ENCODE peak calls at places on chromosomes 3 and 15, in five cellular contexts. O is cardiac fibroblast, W is GM20000, B is BJ, P is gastrocnemius medialis. K is an unnamed sample.

GRCh38 chr15:77335298-77335697 is 84.6 kb downstream of the PEAK1 start:
- DNase-seq in P (peak), O (peak), W (no peak), B (no peak), K (no peak)

GRCh38 chr3:78497025-78497424 is 1270.8 kb downstream of the ROBO1 start:
- DNase-seq in O (no peak), B (no peak), P (no peak), W (no peak), K (no peak)

GRCh38 chr3:174431717-174432116 is 427.4 kb upstream of the NAALADL2 start:
- DNase-seq in W (no peak), B (no peak), P (no peak), O (peak), K (no peak)

GRCh38 chr3:127403795-127404194 is 115.9 kb upstream of the PRR20G start:
- DNase-seq in O (no peak), W (no peak), B (no peak), P (no peak), K (no peak)

GRCh38 chr3:177789500-177789899 is 592.2 kb upstream of the TBL1XR1 start:
- DNase-seq in O (no peak), P (no peak), W (no peak), B (no peak), K (no peak)

GRCh38 chr3:65723011-65723410 is 315.7 kb downstream of the MAGI1 start:
- DNase-seq in P (no peak), B (no peak), W (no peak), O (no peak), K (no peak)

GRCh38 chr3:78969483-78969882 is 798.3 kb downstream of the ROBO1 start:
- DNase-seq in B (no peak), W (no peak), O (peak), P (no peak), K (no peak)

GRCh38 chr3:102394517-102394916 is 40.3 kb upstream of the ZPLD1 start:
- DNase-seq in P (no peak), W (no peak), O (no peak), B (no peak), K (no peak)

GRCh38 chr3:108511055-108511454 is 659 bp upstream of the MYH15 start:
- DNase-seq in B (no peak), O (no peak), W (no peak), P (no peak), K (no peak)

GRCh38 chr3:53132347-53132746 is 2.1 kb upstream of the RFT1 start:
- DNase-seq in O (no peak), B (no peak), P (no peak), W (no peak), K (no peak)

GRCh38 chr15:70530906-70531305 is 232.5 kb downstream of the UACA start:
- DNase-seq in B (no peak), O (no peak), P (no peak), W (no peak), K (no peak)

GRCh38 chr3:57597973-57598351 is 818 bp upstream of the ARF4 start:
- DNase-seq in W (no peak), P (no peak), O (no peak), B (no peak), K (no peak)

GRCh38 chr15:52733078-52733477 is 53.9 kb upstream of the ATOSA start:
- DNase-seq in B (no peak), W (no peak), P (peak), O (peak), K (no peak)

GRCh38 chr3:58237940-58238681 is 519 bp downstream of the ABHD6 start:
- DNase-seq in W (peak), B (no peak), P (peak), O (no peak), K (peak)

GRCh38 chr3:156542101-156543042 is 12.5 kb downstream of the SSR3 start:
- DNase-seq in P (peak), O (no peak), B (no peak), W (no peak), K (no peak)

GRCh38 chr15:38398134-38398533 is 55.8 kb upstream of the FAM98B start:
- DNase-seq in O (peak), P (peak), B (peak), W (no peak), K (no peak)

GRCh38 chr3:67384790-67385397 is 269.5 kb downstream of the SUCLG2 start:
- DNase-seq in O (peak), P (no peak), W (peak), B (no peak), K (peak)

GRCh38 chr3:99878005-99878404 is 60.3 kb downstream of the CMSS1 start:
- DNase-seq in P (no peak), O (peak), B (no peak), W (peak), K (no peak)

GRCh38 chr15:70259030-70259424 is 161.3 kb upstream of the TLE3 start:
- DNase-seq in W (no peak), O (peak), P (peak), B (no peak), K (peak)

GRCh38 chr3:42497009-42497731 is 5.3 kb upstream of the VIPR1 start:
- DNase-seq in O (peak), P (no peak), B (peak), W (no peak), K (no peak)

GRCh38 chr15:27222479-27222878 is 251.5 kb downstream of the GABRG3 start:
- DNase-seq in P (no peak), O (peak), W (no peak), B (no peak), K (no peak)

GRCh38 chr3:14297305-14297704 is 105.1 kb upstream of the SLC6A6 start:
- DNase-seq in B (no peak), P (no peak), O (no peak), W (no peak), K (no peak)

GRCh38 chr3:194541483-194541882 is 54.7 kb upstream of the ATP13A3 start:
- DNase-seq in W (peak), O (no peak), B (no peak), P (no peak), K (no peak)

GRCh38 chr3:167114619-167115018 is 265.5 kb downstream of the ZBBX start:
- DNase-seq in W (no peak), O (no peak), B (no peak), P (no peak), K (no peak)

GRCh38 chr3:71722693-71723092 is 2.5 kb downstream of the EIF4E3 start:
- DNase-seq in B (no peak), W (no peak), P (no peak), O (no peak), K (no peak)

GRCh38 chr3:70833510-70833835 is 521.0 kb upstream of the MDFIC2 start:
- DNase-seq in O (no peak), B (no peak), W (no peak), P (no peak), K (no peak)

GRCh38 chr3:24222165-24222805 is 272.4 kb downstream of the THRB start:
- DNase-seq in B (peak), W (no peak), P (no peak), O (no peak), K (no peak)

GRCh38 chr3:115760722-115761121 is 137.4 kb downstream of the GAP43 start:
- DNase-seq in P (no peak), W (no peak), O (no peak), B (no peak), K (no peak)

GRCh38 chr3:135908737-135909136 is 56.8 kb upstream of the PPP2R3A start:
- DNase-seq in W (no peak), P (no peak), O (no peak), B (no peak), K (no peak)

GRCh38 chr3:172607305-172608121 is 84.3 kb upstream of the TNFSF10 start:
- DNase-seq in P (no peak), W (peak), O (peak), B (peak), K (no peak)

GRCh38 chr3:125032100-125032643 is 23.6 kb downstream of the HEG1 start:
- DNase-seq in P (no peak), W (no peak), O (peak), B (no peak), K (no peak)

GRCh38 chr15:99486371-99487336 is 79.1 kb upstream of the MEF2A start:
- DNase-seq in O (peak), P (peak), W (no peak), B (peak), K (peak)

GRCh38 chr15:49604625-49605409 is 15.8 kb downstream of the FAM227B start:
- DNase-seq in B (no peak), P (no peak), W (no peak), O (no peak), K (no peak)

GRCh38 chr3:28745436-28745835 is 396.8 kb upstream of the AZI2 start:
- DNase-seq in W (no peak), P (no peak), O (peak), B (no peak), K (no peak)

DNA sequence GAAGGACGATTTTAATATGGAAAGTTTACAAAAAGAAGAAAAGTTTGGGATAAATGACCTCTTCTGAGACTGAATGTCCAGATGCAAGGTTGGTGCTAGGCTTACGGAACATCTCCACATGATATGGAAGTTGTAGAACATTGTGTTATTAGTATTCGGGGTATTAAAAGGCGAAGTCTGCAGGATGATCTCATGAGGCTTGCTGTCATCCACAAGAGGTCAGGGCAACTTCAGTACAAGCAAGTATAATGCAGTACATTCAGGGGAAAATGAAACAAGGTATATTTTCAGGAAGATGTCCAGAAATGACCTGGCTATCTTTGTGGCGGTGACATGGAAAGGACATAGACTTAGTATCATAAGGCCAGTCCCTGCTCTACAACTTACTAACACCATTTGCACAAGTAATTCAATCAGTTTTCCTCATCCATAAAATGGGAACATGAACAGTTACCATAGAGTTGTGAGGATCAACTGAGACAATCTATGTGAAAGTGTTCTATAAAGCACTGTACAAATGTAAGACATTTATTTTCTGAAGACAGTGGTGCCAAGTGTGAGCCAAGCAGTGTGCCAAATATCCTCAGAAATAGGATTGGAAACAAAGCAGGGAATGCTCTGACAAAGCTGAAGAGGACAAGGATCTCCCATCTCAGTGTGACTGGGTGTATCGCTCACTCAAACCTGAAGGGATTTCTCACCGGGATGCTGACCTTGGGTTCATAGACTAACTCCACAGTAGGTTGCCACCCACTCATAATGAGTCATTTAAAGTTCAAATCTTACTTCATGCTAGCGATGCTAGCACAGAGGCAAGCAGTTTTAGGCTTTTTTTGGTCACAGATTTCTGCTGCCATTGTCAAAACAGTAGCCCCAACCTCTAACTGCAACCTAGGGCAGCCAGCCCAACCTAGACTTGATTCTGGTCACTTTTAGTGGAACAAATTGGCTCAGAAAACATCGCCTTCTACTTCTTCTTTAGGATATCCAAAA is 118.3 kb downstream of the TIGIT start:
- DNase-seq in O (peak), W (no peak), B (no peak), P (no peak), K (no peak)
- TF ChIP-seq CTCF in O (no peak), W (peak), B (peak), P (no peak), K (no peak)

DNA sequence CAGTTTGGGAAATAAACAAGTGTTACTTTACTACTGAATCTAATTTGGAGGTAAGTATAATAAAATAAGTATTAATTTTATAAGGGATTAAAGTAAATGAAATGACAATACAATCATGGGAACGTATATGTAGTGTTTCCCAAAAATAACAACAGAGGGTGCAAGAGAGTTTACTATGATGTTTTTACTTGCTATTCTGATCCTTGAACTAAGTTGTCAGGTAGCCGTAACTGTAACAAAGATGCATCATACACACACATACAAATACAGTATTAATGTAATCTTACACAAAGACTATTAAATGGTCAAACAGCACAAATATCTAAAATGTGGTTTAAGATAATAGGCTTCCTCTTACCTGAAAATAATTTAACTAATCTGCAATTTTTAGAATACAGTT is 311.4 kb downstream of the TBC1D5 start:
- DNase-seq in B (no peak), P (no peak), O (peak), W (peak), K (no peak)
- TF ChIP-seq CTCF in B (peak), P (peak), O (peak), W (no peak), K (no peak)

DNA sequence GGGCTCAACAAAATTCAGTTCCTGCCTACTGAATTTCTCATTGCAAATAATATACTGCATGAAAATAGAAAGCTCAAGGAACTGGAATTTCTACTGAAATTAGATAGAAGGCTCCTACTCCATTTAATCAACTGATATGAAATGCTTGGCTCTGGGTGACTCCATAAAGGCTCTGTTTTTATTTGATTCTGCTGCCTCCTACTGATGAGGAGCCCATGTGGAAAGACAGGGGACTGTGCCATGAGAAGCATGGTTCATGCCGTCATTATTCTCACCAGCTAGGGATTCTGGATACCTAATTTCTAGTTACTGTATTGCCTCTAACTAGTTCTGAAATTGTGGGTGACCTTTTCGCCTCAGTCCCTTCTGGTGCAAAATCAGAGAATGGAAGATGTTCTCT is 366.2 kb upstream of the DPH6 start:
- DNase-seq in P (no peak), B (no peak), O (peak), W (no peak), K (no peak)
- TF ChIP-seq CTCF in P (no peak), B (no peak), O (peak), W (no peak), K (no peak)

GRCh38 chr15:98428253-98428989 is 219.9 kb upstream of the IGF1R start:
- DNase-seq in W (peak), O (peak), P (peak), B (peak), K (peak)
- TF ChIP-seq CTCF in W (peak), O (peak), P (peak), B (peak), K (peak)

GRCh38 chr3:141575879-141576743 is 89.3 kb downstream of the RASA2 start:
- DNase-seq in W (peak), B (no peak), O (peak), P (no peak), K (no peak)
- TF ChIP-seq CTCF in W (peak), B (peak), O (peak), P (no peak), K (peak)

GRCh38 chr15:83993591-83993990 is 242.0 kb upstream of the GOLGA6L4 start:
- DNase-seq in P (no peak), B (no peak), W (no peak), O (no peak), K (no peak)
- TF ChIP-seq CTCF in P (no peak), B (no peak), W (no peak), O (peak), K (no peak)

DNA sequence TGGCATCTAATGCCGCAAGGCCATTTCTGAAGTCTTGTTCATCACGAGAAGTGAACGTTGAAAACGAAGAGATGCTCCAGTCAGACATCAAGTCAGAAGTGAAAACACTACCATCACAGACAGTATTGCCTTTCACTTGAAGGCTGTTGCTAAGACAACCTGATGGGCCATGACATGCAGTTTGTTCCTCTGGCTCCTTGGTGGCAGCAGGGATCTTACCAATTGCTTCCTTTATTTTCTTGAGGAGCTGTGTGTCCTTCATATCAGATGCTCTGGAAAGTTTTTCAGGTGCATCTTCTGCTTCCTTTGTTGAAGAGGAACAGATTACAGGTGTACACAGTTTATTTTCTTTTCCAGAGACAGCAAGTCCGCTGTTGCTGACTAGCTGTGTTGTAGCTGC is 30.7 kb upstream of the MYLK start:
- DNase-seq in B (no peak), P (no peak), W (no peak), O (no peak), K (no peak)
- TF ChIP-seq CTCF in B (no peak), P (no peak), W (no peak), O (no peak), K (no peak)

GRCh38 chr3:183825380-183826161 is at the start of gene MAP6D1:
- DNase-seq in O (peak), B (no peak), W (peak), P (peak), K (peak)
- TF ChIP-seq CTCF in O (peak), B (peak), W (peak), P (peak), K (peak)

DNA sequence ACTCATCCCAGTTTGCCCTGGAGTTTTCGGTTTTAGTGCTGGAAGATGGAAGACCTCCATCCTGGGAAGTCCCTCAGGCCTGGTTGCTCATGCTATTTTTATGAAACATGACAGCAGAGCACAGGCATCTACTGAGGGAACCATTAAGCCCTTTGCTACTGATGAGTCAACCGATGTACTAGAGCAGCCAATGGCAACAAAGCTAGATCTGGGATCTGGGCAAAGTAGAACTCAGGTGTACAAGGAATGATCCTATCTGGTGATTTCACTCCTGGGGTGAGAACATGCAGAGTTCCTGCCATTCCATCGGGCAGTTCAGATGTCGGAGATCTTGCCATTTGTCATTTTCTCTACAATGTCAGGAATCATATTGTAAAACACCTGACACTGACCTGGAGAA is 166.2 kb upstream of the NSMCE3 start:
- DNase-seq in B (no peak), P (no peak), W (no peak), O (no peak), K (no peak)
- TF ChIP-seq CTCF in B (no peak), P (no peak), W (no peak), O (no peak), K (no peak)